ENCODE peak calls at places on chromosomes 1 and 21, in five cellular contexts. T is CD8-positive, alpha-beta memory T cell; H is body of pancreas; U is effector memory CD4-positive, alpha-beta T cell; D is H9. S is an unnamed sample.

GRCh38 chr1:16906873-16907272 is 11.1 kb downstream of the RNU1-2 start:
- DNase-seq in T (no peak), H (peak; percentile 14), U (no peak), D (no peak), S (no peak)

GRCh38 chr1:44108241-44108640 is 10.4 kb upstream of the KLF17 start:
- DNase-seq in T (no peak), H (no peak), U (no peak), D (no peak), S (peak; percentile 57)

GRCh38 chr1:43334453-43335205 is 3.0 kb upstream of the MPL start:
- DNase-seq in T (no peak), H (no peak), U (no peak), D (no peak), S (no peak)

GRCh38 chr1:227776277-227776676 is 39.2 kb upstream of the PRSS38 start:
- DNase-seq in T (no peak), H (no peak), U (no peak), D (no peak), S (peak; percentile 46)

GRCh38 chr21:41873426-41873825 is 5.7 kb downstream of the PRDM15 start:
- DNase-seq in T (no peak), H (no peak), U (no peak), D (no peak), S (no peak)

GRCh38 chr21:28832715-28833061 is 160.0 kb downstream of the LTN1 start:
- DNase-seq in T (no peak), H (no peak), U (no peak), D (no peak), S (no peak)

GRCh38 chr1:209708297-209708696 is 3.7 kb downstream of the HSD11B1 start:
- DNase-seq in T (no peak), H (no peak), U (no peak), D (no peak), S (no peak)

GRCh38 chr1:185373813-185374524 is 56.9 kb upstream of the IVNS1ABP start:
- DNase-seq in T (no peak), H (no peak), U (no peak), D (no peak), S (no peak)

GRCh38 chr1:222129041-222129440 is 387.2 kb upstream of the DUSP10 start:
- DNase-seq in T (no peak), H (no peak), U (no peak), D (no peak), S (no peak)

GRCh38 chr1:226512076-226512728 is 36.4 kb upstream of the STUM start:
- DNase-seq in T (no peak), H (no peak), U (no peak), D (no peak), S (no peak)

GRCh38 chr1:154557939-154558609 is 388 bp downstream of the UBE2Q1 start:
- DNase-seq in T (peak; percentile 15), H (peak; percentile 59), U (peak; percentile 23), D (no peak), S (peak; percentile 25)

GRCh38 chr21:36113647-36114428 is 21.0 kb upstream of the CBR3 start:
- DNase-seq in T (peak; percentile 15), H (no peak), U (peak; percentile 38), D (no peak), S (no peak)

GRCh38 chr1:26970810-26971209 is 10.5 kb upstream of the KDF1 start:
- DNase-seq in T (no peak), H (no peak), U (no peak), D (no peak), S (peak; percentile 49)

GRCh38 chr1:172380441-172381244 is 39.8 kb upstream of the C1orf105 start:
- DNase-seq in T (peak; percentile 53), H (no peak), U (no peak), D (no peak), S (no peak)

DNA sequence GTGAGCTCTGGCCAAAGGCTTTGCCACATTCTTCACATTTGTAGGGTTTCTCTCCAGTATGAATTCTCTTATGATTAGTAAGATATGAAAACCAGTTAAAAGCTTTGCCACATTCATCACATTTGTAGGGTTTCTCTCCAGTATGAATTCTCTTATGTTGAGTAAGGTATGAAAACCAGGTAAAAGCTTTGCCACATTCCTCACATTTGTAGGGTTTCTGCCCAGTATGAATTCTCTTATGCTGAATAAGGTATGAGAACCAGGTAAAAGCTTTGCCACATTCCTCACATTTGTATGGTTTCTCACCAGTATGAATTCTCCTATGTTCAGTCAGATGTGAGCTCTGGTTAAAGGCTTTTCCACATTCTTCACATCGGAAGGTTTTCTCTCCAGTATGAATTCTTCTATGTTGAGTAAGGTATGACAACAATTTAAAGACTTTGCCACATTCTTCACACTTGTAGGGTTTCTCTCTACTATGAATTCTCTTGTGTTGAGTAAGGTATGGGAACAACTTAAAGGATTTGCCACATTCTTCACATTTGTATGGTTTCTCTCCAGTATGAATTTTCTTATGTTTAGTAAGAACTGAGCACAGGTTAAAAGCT is 20.7 kb downstream of the ZNF695 start:
- DNase-seq in T (no peak), H (no peak), U (no peak), D (no peak), S (no peak)
- H3K9me3 ChIP-seq in T (peaks cover 20% of the 10 kb centered on the region), H (no peaks in the 10 kb centered on the region), U (peaks cover 28% of the 10 kb centered on the region), D (peaks cover 79% of the 10 kb centered on the region), S (peaks cover 8% of the 10 kb centered on the region)

DNA sequence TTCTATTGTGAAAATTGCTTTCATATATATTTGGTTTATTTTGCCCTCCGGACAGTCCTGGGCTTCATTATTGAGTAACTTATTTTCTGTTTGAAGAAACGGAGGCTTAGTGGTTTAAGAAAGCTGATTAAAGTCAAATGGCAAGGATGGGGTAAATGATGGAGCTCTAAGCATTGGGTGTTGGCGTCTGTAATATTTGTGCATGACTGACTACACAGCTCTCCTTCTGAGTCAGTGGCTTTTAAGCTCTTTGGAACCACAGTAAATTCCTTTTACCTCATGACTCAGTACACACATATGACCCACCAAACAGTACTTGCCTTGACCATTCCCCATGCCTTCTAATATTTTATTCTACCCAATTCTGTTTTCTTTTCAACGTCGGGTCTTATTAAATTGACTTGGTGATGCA is 21.0 kb downstream of the B3GALT5 start:
- DNase-seq in T (no peak), H (no peak), U (no peak), D (no peak), S (no peak)
- H3K27ac ChIP-seq in T (no peak overlapping the region), H (no peak overlapping the region), U (no peak overlapping the region), D (no peak overlapping the region), S (no peak overlapping the region)

GRCh38 chr1:152374451-152374850 is 14.6 kb upstream of the FLG2 start:
- DNase-seq in T (no peak), H (no peak), U (no peak), D (no peak), S (no peak)
- H3K9me3 ChIP-seq in T (no peaks in the 10 kb centered on the region), H (no peaks in the 10 kb centered on the region), U (no peaks in the 10 kb centered on the region), D (peaks cover 68% of the 10 kb centered on the region), S (no peaks in the 10 kb centered on the region)

DNA sequence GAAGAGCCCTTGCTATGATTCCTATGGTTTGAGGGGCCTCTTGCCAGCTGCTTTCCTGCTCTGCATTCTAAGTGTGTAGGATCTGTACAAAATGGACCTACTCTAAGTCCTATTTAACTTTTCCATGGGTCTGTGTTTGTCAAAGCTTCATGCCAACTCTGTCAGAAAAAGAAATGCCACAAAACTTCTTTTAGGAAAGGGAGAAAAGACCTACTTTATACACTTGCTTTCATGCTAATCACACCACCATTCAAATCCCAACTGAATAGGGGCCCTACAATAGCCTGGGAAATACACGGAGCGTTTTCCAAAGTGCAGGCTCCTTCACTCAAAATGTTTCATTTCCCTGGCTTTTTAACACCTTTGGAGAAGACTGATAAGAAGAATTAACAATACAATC is 16.3 kb downstream of the PLPP3 start:
- DNase-seq in T (no peak), H (no peak), U (no peak), D (no peak), S (no peak)
- H3K27ac ChIP-seq in T (no peak overlapping the region), H (peak overlapping the region; percentile 65), U (no peak overlapping the region), D (no peak overlapping the region), S (no peak overlapping the region)

GRCh38 chr21:19792004-19792403 is 1206.2 kb upstream of the NCAM2 start:
- DNase-seq in T (no peak), H (no peak), U (no peak), D (no peak), S (no peak)
- H3K9me3 ChIP-seq in T (no peaks in the 10 kb centered on the region), H (no peaks in the 10 kb centered on the region), U (no peaks in the 10 kb centered on the region), D (no peaks in the 10 kb centered on the region), S (no peaks in the 10 kb centered on the region)

GRCh38 chr1:25774921-25775774 is 24.8 kb upstream of the SELENON start:
- DNase-seq in T (peak; percentile 90), H (no peak), U (peak; percentile 80), D (no peak), S (peak; percentile 53)

GRCh38 chr1:25772164-25772563 is 27.8 kb upstream of the SELENON start:
- DNase-seq in T (no peak), H (peak; percentile 40), U (no peak), D (no peak), S (no peak)

GRCh38 chr1:25774206-25774804 is 25.7 kb upstream of the SELENON start:
- DNase-seq in T (no peak), H (no peak), U (no peak), D (no peak), S (no peak)

GRCh38 chr1:25772692-25773245 is 27.2 kb upstream of the SELENON start:
- DNase-seq in T (no peak), H (no peak), U (no peak), D (no peak), S (no peak)

DNA sequence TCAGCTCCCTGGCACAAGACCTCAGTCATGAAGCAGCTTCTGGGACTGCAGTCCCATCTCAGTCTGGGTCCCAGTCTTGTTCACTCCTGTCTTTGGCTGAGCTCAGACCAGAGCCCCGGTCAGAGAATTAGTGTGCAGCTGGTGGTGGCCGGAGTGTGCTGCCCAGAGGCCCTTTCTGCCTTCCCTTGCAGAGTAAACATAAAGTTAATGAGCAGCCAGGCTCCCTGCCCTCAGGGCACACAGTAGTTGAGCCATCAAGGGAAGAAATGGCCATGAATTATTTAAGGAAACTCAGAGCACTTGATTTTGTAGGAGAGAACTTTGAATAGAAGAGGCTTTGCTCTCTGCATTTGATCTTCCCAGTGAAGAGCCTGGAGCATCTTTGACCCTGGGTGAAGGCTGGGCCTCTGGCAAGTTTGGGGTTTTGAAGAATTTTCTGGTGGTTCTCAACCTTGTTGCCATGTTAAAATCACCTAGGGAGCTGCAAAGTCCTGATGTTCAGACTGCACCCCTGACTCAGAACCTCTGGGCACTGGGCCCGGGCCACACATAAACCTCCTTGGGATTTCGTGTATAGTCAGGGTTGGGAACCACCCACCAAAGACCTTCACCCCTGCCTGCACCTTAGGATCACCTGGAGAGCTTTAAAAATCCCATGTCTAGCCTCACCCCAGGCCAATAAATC is 26.4 kb upstream of the SELENON start:
- DNase-seq in T (no peak), H (peak; percentile 73), U (no peak), D (no peak), S (no peak)
- H3K27ac ChIP-seq in T (no peak overlapping the region), H (peak overlapping the region; percentile 85), U (peak overlapping the region; percentile 74), D (no peak overlapping the region), S (peak overlapping the region; percentile 62)

GRCh38 chr1:119651133-119651532 is 3.1 kb upstream of the ZNF697 start:
- DNase-seq in T (no peak), H (no peak), U (no peak), D (no peak), S (no peak)
- H3K9me3 ChIP-seq in T (no peaks in the 10 kb centered on the region), H (no peaks in the 10 kb centered on the region), U (no peaks in the 10 kb centered on the region), D (no peaks in the 10 kb centered on the region), S (no peaks in the 10 kb centered on the region)

GRCh38 chr1:66286307-66286706 is 247.6 kb upstream of the SGIP1 start:
- DNase-seq in T (no peak), H (no peak), U (no peak), D (no peak), S (no peak)

GRCh38 chr1:66284746-66285145 is 249.2 kb upstream of the SGIP1 start:
- DNase-seq in T (no peak), H (no peak), U (no peak), D (no peak), S (no peak)

GRCh38 chr1:66283583-66284041 is 250.3 kb upstream of the SGIP1 start:
- DNase-seq in T (no peak), H (no peak), U (no peak), D (no peak), S (no peak)

GRCh38 chr1:66288048-66288447 is 245.9 kb upstream of the SGIP1 start:
- DNase-seq in T (no peak), H (no peak), U (no peak), D (no peak), S (no peak)

GRCh38 chr1:66285618-66286270 is 248.2 kb upstream of the SGIP1 start:
- DNase-seq in T (no peak), H (no peak), U (no peak), D (no peak), S (no peak)
- H3K27ac ChIP-seq in T (no peak overlapping the region), H (no peak overlapping the region), U (no peak overlapping the region), D (no peak overlapping the region), S (no peak overlapping the region)

S was measured in cardiac muscle cell.